ENCODE peak calls at places on chromosomes 7 and 10, in seven cellular contexts. One of them, this sample, is unnamed.

GRCh38 chr7:71843677-71844076 is 568.5 kb downstream of the CALN1 start:
- DNase-seq in GM23338: peak
- DNase-seq in Calu3: no peak
- DNase-seq in heart right ventricle: no peak
- DNase-seq in fibroblast of mammary gland: no peak
- DNase-seq in fibroblast of lung: no peak
- DNase-seq in A549: no peak
- DNase-seq in this sample: no peak

GRCh38 chr10:62492012-62492869 is 118.1 kb downstream of the ZNF365 start:
- DNase-seq in GM23338: peak
- DNase-seq in Calu3: peak
- DNase-seq in heart right ventricle: no peak
- DNase-seq in fibroblast of mammary gland: peak
- DNase-seq in fibroblast of lung: peak
- DNase-seq in A549: no peak
- DNase-seq in this sample: no peak

GRCh38 chr7:57327081-57327480 is 122.9 kb upstream of the ZNF716 start:
- DNase-seq in GM23338: no peak
- DNase-seq in Calu3: no peak
- DNase-seq in heart right ventricle: no peak
- DNase-seq in fibroblast of mammary gland: no peak
- DNase-seq in fibroblast of lung: no peak
- DNase-seq in A549: no peak
- DNase-seq in this sample: no peak

GRCh38 chr7:66016131-66016461 is 34.1 kb upstream of the GUSB start:
- DNase-seq in GM23338: no peak
- DNase-seq in Calu3: no peak
- DNase-seq in heart right ventricle: no peak
- DNase-seq in fibroblast of mammary gland: peak
- DNase-seq in fibroblast of lung: peak
- DNase-seq in A549: no peak
- DNase-seq in this sample: no peak

GRCh38 chr7:107069457-107069856 is 25.0 kb downstream of the PRKAR2B start:
- DNase-seq in GM23338: no peak
- DNase-seq in Calu3: no peak
- DNase-seq in heart right ventricle: no peak
- DNase-seq in fibroblast of mammary gland: no peak
- DNase-seq in fibroblast of lung: no peak
- DNase-seq in A549: no peak
- DNase-seq in this sample: no peak

GRCh38 chr10:109851595-109851994 is 71.7 kb downstream of the XPNPEP1 start:
- DNase-seq in GM23338: no peak
- DNase-seq in Calu3: no peak
- DNase-seq in heart right ventricle: no peak
- DNase-seq in fibroblast of mammary gland: no peak
- DNase-seq in fibroblast of lung: no peak
- DNase-seq in A549: no peak
- DNase-seq in this sample: no peak

GRCh38 chr7:49099587-49100326 is 175.4 kb downstream of the CDC14C start:
- DNase-seq in GM23338: peak
- DNase-seq in Calu3: no peak
- DNase-seq in heart right ventricle: no peak
- DNase-seq in fibroblast of mammary gland: no peak
- DNase-seq in fibroblast of lung: no peak
- DNase-seq in A549: no peak
- DNase-seq in this sample: no peak

GRCh38 chr7:33669251-33669670 is 236.1 kb upstream of the BMPER start:
- DNase-seq in GM23338: peak
- DNase-seq in Calu3: no peak
- DNase-seq in heart right ventricle: no peak
- DNase-seq in fibroblast of mammary gland: no peak
- DNase-seq in fibroblast of lung: peak
- DNase-seq in A549: no peak
- DNase-seq in this sample: no peak

GRCh38 chr7:142496545-142496991 is 238.7 kb upstream of the PRSS58 start:
- DNase-seq in GM23338: peak
- DNase-seq in Calu3: peak
- DNase-seq in heart right ventricle: no peak
- DNase-seq in fibroblast of mammary gland: peak
- DNase-seq in fibroblast of lung: peak
- DNase-seq in A549: no peak
- DNase-seq in this sample: no peak

GRCh38 chr7:154436560-154436959 is 384.4 kb downstream of the DPP6 start:
- DNase-seq in GM23338: no peak
- DNase-seq in Calu3: no peak
- DNase-seq in heart right ventricle: no peak
- DNase-seq in fibroblast of mammary gland: no peak
- DNase-seq in fibroblast of lung: no peak
- DNase-seq in A549: no peak
- DNase-seq in this sample: no peak

GRCh38 chr7:1668486-1668931 is 1.6 kb upstream of the ELFN1 start:
- DNase-seq in GM23338: peak
- DNase-seq in Calu3: no peak
- DNase-seq in heart right ventricle: no peak
- DNase-seq in fibroblast of mammary gland: no peak
- DNase-seq in fibroblast of lung: peak
- DNase-seq in A549: peak
- DNase-seq in this sample: peak

DNA sequence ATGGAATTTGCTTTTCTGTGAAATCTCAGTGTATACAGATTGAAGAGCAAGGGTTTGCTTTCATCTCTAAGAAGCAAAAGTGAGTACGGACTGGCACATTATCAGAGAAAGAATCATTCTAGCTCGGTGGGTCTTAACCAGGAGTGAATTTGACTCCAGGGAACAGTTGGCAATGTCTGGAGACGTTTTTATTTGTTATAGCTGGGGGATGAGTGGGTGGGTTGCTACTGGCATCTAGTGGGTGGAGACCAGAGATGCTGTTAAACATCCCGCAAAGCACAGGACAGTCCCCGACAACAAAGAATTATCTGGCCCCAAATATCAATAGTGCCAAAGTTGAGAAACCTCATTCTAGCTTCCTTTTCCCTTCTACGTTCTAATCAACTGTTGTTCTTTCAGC is 43.8 kb upstream of the ATRNL1 start:
- DNase-seq in GM23338: no peak
- DNase-seq in Calu3: no peak
- DNase-seq in heart right ventricle: no peak
- DNase-seq in fibroblast of mammary gland: no peak
- DNase-seq in fibroblast of lung: no peak
- DNase-seq in A549: no peak
- DNase-seq in this sample: no peak
- TF ChIP-seq CTCF in GM23338: peak
- TF ChIP-seq CTCF in Calu3: no peak
- TF ChIP-seq CTCF in heart right ventricle: no peak
- TF ChIP-seq CTCF in fibroblast of mammary gland: no peak
- TF ChIP-seq CTCF in fibroblast of lung: no peak
- TF ChIP-seq CTCF in A549: no peak
- TF ChIP-seq CTCF in this sample: no peak

GRCh38 chr7:44964384-44964830 is 14.4 kb downstream of the MYO1G start:
- DNase-seq in GM23338: peak
- DNase-seq in Calu3: no peak
- DNase-seq in heart right ventricle: no peak
- DNase-seq in fibroblast of mammary gland: peak
- DNase-seq in fibroblast of lung: no peak
- DNase-seq in A549: peak
- DNase-seq in this sample: peak
- TF ChIP-seq CTCF in GM23338: peak
- TF ChIP-seq CTCF in Calu3: peak
- TF ChIP-seq CTCF in heart right ventricle: no peak
- TF ChIP-seq CTCF in fibroblast of mammary gland: peak
- TF ChIP-seq CTCF in fibroblast of lung: peak
- TF ChIP-seq CTCF in A549: peak
- TF ChIP-seq CTCF in this sample: no peak

DNA sequence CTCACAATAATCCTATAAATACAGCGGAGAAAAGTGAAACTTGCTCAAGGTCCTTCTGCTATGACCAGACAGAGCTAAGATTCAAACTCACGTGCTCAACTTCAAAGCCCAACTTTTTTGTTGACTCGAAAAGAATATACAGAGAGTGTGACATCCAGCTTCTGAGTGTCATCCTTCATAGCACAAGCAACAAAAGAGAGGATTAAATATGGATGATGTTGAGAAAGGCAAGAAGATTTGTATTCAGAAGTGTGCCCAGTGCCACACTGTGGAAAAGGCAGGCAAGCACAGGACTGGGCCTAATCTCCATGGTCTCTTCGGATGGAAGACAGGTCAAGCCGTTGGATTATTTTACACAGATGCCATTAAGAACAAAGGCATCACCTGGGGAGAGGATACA is 2.1 kb upstream of the FAM3C start:
- DNase-seq in GM23338: peak
- DNase-seq in Calu3: peak
- DNase-seq in heart right ventricle: no peak
- DNase-seq in fibroblast of mammary gland: no peak
- DNase-seq in fibroblast of lung: no peak
- DNase-seq in A549: no peak
- DNase-seq in this sample: no peak
- TF ChIP-seq CTCF in GM23338: peak
- TF ChIP-seq CTCF in Calu3: peak
- TF ChIP-seq CTCF in heart right ventricle: no peak
- TF ChIP-seq CTCF in fibroblast of mammary gland: no peak
- TF ChIP-seq CTCF in fibroblast of lung: peak
- TF ChIP-seq CTCF in A549: peak
- TF ChIP-seq CTCF in this sample: no peak

GRCh38 chr7:111499027-111499426 is 63.3 kb downstream of the IMMP2L start:
- DNase-seq in GM23338: no peak
- DNase-seq in Calu3: peak
- DNase-seq in heart right ventricle: no peak
- DNase-seq in fibroblast of mammary gland: peak
- DNase-seq in fibroblast of lung: peak
- DNase-seq in A549: peak
- DNase-seq in this sample: no peak
- TF ChIP-seq CTCF in GM23338: no peak
- TF ChIP-seq CTCF in Calu3: no peak
- TF ChIP-seq CTCF in heart right ventricle: no peak
- TF ChIP-seq CTCF in fibroblast of mammary gland: no peak
- TF ChIP-seq CTCF in fibroblast of lung: no peak
- TF ChIP-seq CTCF in A549: no peak
- TF ChIP-seq CTCF in this sample: no peak

GRCh38 chr10:79065091-79065551 is 3.6 kb upstream of the ZMIZ1 start:
- DNase-seq in GM23338: no peak
- DNase-seq in Calu3: no peak
- DNase-seq in heart right ventricle: no peak
- DNase-seq in fibroblast of mammary gland: no peak
- DNase-seq in fibroblast of lung: no peak
- DNase-seq in A549: no peak
- DNase-seq in this sample: no peak

GRCh38 chr10:79065853-79066252 is 2.9 kb upstream of the ZMIZ1 start:
- DNase-seq in GM23338: no peak
- DNase-seq in Calu3: no peak
- DNase-seq in heart right ventricle: no peak
- DNase-seq in fibroblast of mammary gland: no peak
- DNase-seq in fibroblast of lung: no peak
- DNase-seq in A549: no peak
- DNase-seq in this sample: no peak

GRCh38 chr10:79067241-79068202 is 1.2 kb upstream of the ZMIZ1 start:
- DNase-seq in GM23338: peak
- DNase-seq in Calu3: peak
- DNase-seq in heart right ventricle: peak
- DNase-seq in fibroblast of mammary gland: peak
- DNase-seq in fibroblast of lung: peak
- DNase-seq in A549: peak
- DNase-seq in this sample: peak

GRCh38 chr10:79068203-79068561 is 584 bp upstream of the ZMIZ1 start:
- DNase-seq in GM23338: peak
- DNase-seq in Calu3: peak
- DNase-seq in heart right ventricle: peak
- DNase-seq in fibroblast of mammary gland: no peak
- DNase-seq in fibroblast of lung: no peak
- DNase-seq in A549: peak
- DNase-seq in this sample: no peak

DNA sequence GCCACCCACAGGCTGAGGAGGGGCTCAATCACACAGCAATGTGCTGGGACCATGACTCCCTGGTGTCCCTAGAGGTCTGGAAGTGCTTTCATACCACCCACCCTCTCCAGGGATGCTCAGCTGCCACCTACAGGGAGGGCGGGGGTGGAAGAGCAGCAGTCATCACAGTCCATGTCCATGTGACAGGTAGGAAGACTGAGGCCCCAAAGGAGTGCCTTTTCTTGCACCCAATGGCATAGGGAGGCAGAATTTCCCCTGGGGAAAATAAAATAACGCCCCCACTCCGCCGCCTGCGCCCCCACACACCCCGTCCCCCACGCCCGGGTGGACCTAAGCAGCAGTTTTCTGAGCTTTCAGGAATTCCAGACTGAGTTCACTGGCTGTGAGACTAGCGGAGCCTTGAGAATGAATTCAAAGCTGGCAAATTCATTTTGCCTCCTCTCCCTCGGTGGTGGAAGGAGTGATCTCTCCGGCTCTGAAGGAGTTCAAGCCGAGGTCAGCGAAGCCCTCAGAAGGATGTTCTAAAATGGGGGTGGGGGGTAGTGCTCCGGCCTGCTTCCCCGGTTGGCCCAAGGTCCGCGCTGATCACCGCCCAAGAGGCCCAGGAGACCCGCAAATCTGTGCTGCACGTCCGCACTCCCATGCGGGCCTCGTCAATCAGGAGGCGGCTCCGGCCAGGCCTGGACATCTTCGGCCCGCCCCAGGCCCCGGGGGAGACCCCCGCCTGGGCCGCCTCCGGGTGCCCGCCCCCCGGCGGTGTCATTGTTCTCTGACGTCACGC is 2.1 kb upstream of the ZMIZ1 start:
- DNase-seq in GM23338: peak
- DNase-seq in Calu3: peak
- DNase-seq in heart right ventricle: no peak
- DNase-seq in fibroblast of mammary gland: peak
- DNase-seq in fibroblast of lung: no peak
- DNase-seq in A549: peak
- DNase-seq in this sample: no peak
- TF ChIP-seq CTCF in GM23338: peak
- TF ChIP-seq CTCF in Calu3: no peak
- TF ChIP-seq CTCF in heart right ventricle: peak
- TF ChIP-seq CTCF in fibroblast of mammary gland: peak
- TF ChIP-seq CTCF in fibroblast of lung: peak
- TF ChIP-seq CTCF in A549: peak
- TF ChIP-seq CTCF in this sample: no peak

GRCh38 chr7:120865191-120865976 is 7.4 kb upstream of the TSPAN12 start:
- DNase-seq in GM23338: no peak
- DNase-seq in Calu3: no peak
- DNase-seq in heart right ventricle: no peak
- DNase-seq in fibroblast of mammary gland: no peak
- DNase-seq in fibroblast of lung: no peak
- DNase-seq in A549: no peak
- DNase-seq in this sample: no peak

GRCh38 chr7:120862987-120863386 is 5.0 kb upstream of the TSPAN12 start:
- DNase-seq in GM23338: no peak
- DNase-seq in Calu3: no peak
- DNase-seq in heart right ventricle: no peak
- DNase-seq in fibroblast of mammary gland: no peak
- DNase-seq in fibroblast of lung: peak
- DNase-seq in A549: no peak
- DNase-seq in this sample: no peak

GRCh38 chr7:120864146-120864920 is 6.4 kb upstream of the TSPAN12 start:
- DNase-seq in GM23338: no peak
- DNase-seq in Calu3: no peak
- DNase-seq in heart right ventricle: no peak
- DNase-seq in fibroblast of mammary gland: no peak
- DNase-seq in fibroblast of lung: peak
- DNase-seq in A549: no peak
- DNase-seq in this sample: no peak

GRCh38 chr7:120869700-120870099 is 11.8 kb upstream of the TSPAN12 start:
- DNase-seq in GM23338: no peak
- DNase-seq in Calu3: no peak
- DNase-seq in heart right ventricle: no peak
- DNase-seq in fibroblast of mammary gland: no peak
- DNase-seq in fibroblast of lung: no peak
- DNase-seq in A549: no peak
- DNase-seq in this sample: no peak

GRCh38 chr7:120867932-120868331 is 10.0 kb upstream of the TSPAN12 start:
- DNase-seq in GM23338: no peak
- DNase-seq in Calu3: no peak
- DNase-seq in heart right ventricle: no peak
- DNase-seq in fibroblast of mammary gland: no peak
- DNase-seq in fibroblast of lung: no peak
- DNase-seq in A549: no peak
- DNase-seq in this sample: no peak
- TF ChIP-seq CTCF in GM23338: no peak
- TF ChIP-seq CTCF in Calu3: no peak
- TF ChIP-seq CTCF in heart right ventricle: no peak
- TF ChIP-seq CTCF in fibroblast of mammary gland: no peak
- TF ChIP-seq CTCF in fibroblast of lung: no peak
- TF ChIP-seq CTCF in A549: no peak
- TF ChIP-seq CTCF in this sample: no peak

This sample was measured in lower leg skin.